ENCODE peak calls at places on chromosomes 5 and 9, in ten cellular contexts. J is tibial artery, Y is esophagus squamous epithelium, X is A549, Q is coronary artery, M is tibial nerve, C is astrocyte, L is lower leg skin, D is left ventricle myocardium inferior, A is astrocyte of the spinal cord. F is an unnamed sample.

GRCh38 chr9:109894921-109895758 is 115.1 kb downstream of the PALM2AKAP2 start:
- DNase-seq in J (no peak), Y (no peak), X (no peak), Q (no peak), M (no peak), C (peak), L (no peak), D (no peak), A (peak), F (peak)

GRCh38 chr5:174732040-174733020 is 7.9 kb downstream of the MSX2 start:
- DNase-seq in J (no peak), Y (no peak), X (no peak), Q (no peak), M (no peak), C (no peak), L (peak), D (no peak), A (no peak), F (no peak)

GRCh38 chr5:98827161-98827560 is 53.7 kb downstream of the RGMB start:
- DNase-seq in J (no peak), Y (no peak), X (peak), Q (no peak), M (peak), C (peak), L (no peak), D (no peak), A (peak), F (peak)

GRCh38 chr5:80177236-80177635 is 78.6 kb downstream of the SERINC5 start:
- DNase-seq in J (no peak), Y (no peak), X (no peak), Q (no peak), M (no peak), C (no peak), L (no peak), D (no peak), A (no peak), F (no peak)

GRCh38 chr9:115922441-115922840 is 231.2 kb upstream of the PAPPA start:
- DNase-seq in J (no peak), Y (no peak), X (no peak), Q (no peak), M (no peak), C (no peak), L (no peak), D (no peak), A (no peak), F (peak)

GRCh38 chr5:41787257-41787656 is 83.0 kb downstream of the OXCT1 start:
- DNase-seq in J (no peak), Y (no peak), X (no peak), Q (no peak), M (no peak), C (no peak), L (no peak), D (no peak), A (no peak), F (peak)

GRCh38 chr5:164202338-164202737 is 696.9 kb downstream of the MAT2B start:
- DNase-seq in J (no peak), Y (no peak), X (no peak), Q (no peak), M (no peak), C (peak), L (no peak), D (no peak), A (peak), F (peak)

GRCh38 chr5:160957312-160957711 is 105.3 kb upstream of the ATP10B start:
- DNase-seq in J (no peak), Y (no peak), X (no peak), Q (no peak), M (no peak), C (no peak), L (no peak), D (no peak), A (no peak), F (no peak)

GRCh38 chr5:41809128-41809527 is 61.1 kb downstream of the OXCT1 start:
- DNase-seq in J (no peak), Y (no peak), X (no peak), Q (no peak), M (no peak), C (no peak), L (no peak), D (no peak), A (no peak), F (no peak)

GRCh38 chr9:93575706-93576295 is 583 bp upstream of the PHF2 start:
- DNase-seq in J (peak), Y (no peak), X (peak), Q (peak), M (peak), C (no peak), L (peak), D (peak), A (peak), F (peak)

GRCh38 chr5:13378073-13378472 is 566.4 kb downstream of the DNAH5 start:
- DNase-seq in J (no peak), Y (no peak), X (no peak), Q (no peak), M (no peak), C (peak), L (no peak), D (no peak), A (peak), F (no peak)

GRCh38 chr5:76818844-76819831 is at the start of gene F2RL1:
- DNase-seq in J (peak), Y (no peak), X (peak), Q (no peak), M (no peak), C (peak), L (peak), D (peak), A (peak), F (peak)

GRCh38 chr5:22593592-22593991 is 259.6 kb downstream of the CDH12 start:
- DNase-seq in J (no peak), Y (no peak), X (no peak), Q (no peak), M (no peak), C (no peak), L (no peak), D (no peak), A (no peak), F (no peak)

GRCh38 chr5:134911285-134912215 is 6.6 kb downstream of the PCBD2 start:
- DNase-seq in J (no peak), Y (no peak), X (no peak), Q (no peak), M (no peak), C (no peak), L (no peak), D (no peak), A (no peak), F (no peak)

GRCh38 chr9:36386396-36386795 is 13.7 kb downstream of the RNF38 start:
- DNase-seq in J (no peak), Y (no peak), X (no peak), Q (no peak), M (no peak), C (no peak), L (no peak), D (no peak), A (no peak), F (no peak)

GRCh38 chr9:27341545-27342294 is 44.8 kb upstream of the EQTN start:
- DNase-seq in J (no peak), Y (no peak), X (no peak), Q (no peak), M (no peak), C (no peak), L (no peak), D (no peak), A (no peak), F (no peak)

GRCh38 chr9:129284607-129285291 is 106.7 kb upstream of the IER5L start:
- DNase-seq in J (peak), Y (no peak), X (no peak), Q (peak), M (no peak), C (no peak), L (peak), D (no peak), A (no peak), F (no peak)

GRCh38 chr5:154190652-154191304 is at the start of gene GALNT10:
- DNase-seq in J (peak), Y (no peak), X (peak), Q (no peak), M (no peak), C (no peak), L (peak), D (peak), A (peak), F (peak)

GRCh38 chr9:31065691-31066090 is 1318.8 kb upstream of the ACO1 start:
- DNase-seq in J (no peak), Y (no peak), X (no peak), Q (no peak), M (no peak), C (no peak), L (no peak), D (no peak), A (no peak), F (no peak)

GRCh38 chr5:39411985-39412384 is 12.8 kb downstream of the DAB2 start:
- DNase-seq in J (no peak), Y (no peak), X (no peak), Q (no peak), M (no peak), C (no peak), L (no peak), D (no peak), A (no peak), F (no peak)
- H3K4me3 ChIP-seq in J (no peak), Y (no peak), X (no peak), Q (no peak), M (no peak), C (no peak), L (no peak), D (no peak), A (no peak), F (no peak)

GRCh38 chr5:19261879-19262278 is 726.1 kb downstream of the CDH18 start:
- DNase-seq in J (no peak), Y (no peak), X (no peak), Q (no peak), M (no peak), C (no peak), L (no peak), D (no peak), A (no peak), F (no peak)
- TF ChIP-seq CTCF in J (no peak), Y (no peak), X (no peak), Q (no peak), M (no peak), C (no peak), L (no peak), D (no peak), A (no peak), F (no peak)

DNA sequence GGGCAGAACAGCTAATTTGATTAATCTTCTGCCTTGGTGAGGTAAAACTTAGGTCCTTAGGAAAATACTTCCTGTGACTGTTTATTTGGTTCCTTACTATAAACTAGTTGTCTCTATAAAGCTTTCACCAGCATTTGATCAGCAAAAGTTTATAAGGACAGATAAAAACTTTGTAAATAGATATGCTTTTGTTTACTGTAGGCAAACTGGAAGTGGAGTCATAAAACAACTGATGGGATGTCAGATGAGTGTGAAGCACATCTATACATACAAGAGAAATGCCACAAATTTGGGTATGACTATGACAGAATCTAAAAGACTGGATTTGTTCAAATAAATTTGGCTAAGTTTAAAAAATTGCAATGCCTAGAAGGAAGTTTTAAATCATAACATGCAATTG is 5.5 kb downstream of the PTGER4 start:
- DNase-seq in J (no peak), Y (no peak), X (no peak), Q (no peak), M (no peak), C (no peak), L (no peak), D (no peak), A (no peak), F (no peak)
- H3K4me3 ChIP-seq in J (peak), Y (peak), X (no peak), Q (peak), M (no peak), C (no peak), L (no peak), D (peak), A (peak), F (no peak)

DNA sequence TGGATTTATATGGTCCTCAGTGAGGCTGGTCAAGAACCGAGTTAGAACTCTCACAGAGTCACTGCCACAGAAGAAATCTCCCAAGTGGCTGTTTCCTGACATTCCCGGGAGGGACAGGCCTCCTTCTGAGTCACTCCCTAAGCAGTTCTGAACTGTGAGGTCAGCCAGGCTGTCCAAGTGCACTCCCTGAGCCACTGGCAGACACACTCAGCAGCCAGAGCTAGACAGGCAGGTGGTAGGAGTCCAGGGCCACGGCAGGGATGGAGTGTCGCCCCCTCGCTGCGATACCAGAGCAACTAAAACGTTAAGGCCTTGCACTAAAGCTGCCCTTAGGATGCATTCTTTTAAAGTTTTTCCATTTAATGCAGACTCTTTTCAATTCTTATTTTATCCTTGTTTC is 3.4 kb downstream of the IL4 start:
- DNase-seq in J (peak), Y (no peak), X (peak), Q (peak), M (no peak), C (peak), L (no peak), D (no peak), A (peak), F (peak)
- TF ChIP-seq CTCF in J (peak), Y (no peak), X (peak), Q (no peak), M (no peak), C (peak), L (no peak), D (no peak), A (peak), F (peak)

GRCh38 chr5:138032028-138032571 is 779 bp downstream of the FAM13B start:
- DNase-seq in J (peak), Y (peak), X (peak), Q (no peak), M (peak), C (peak), L (peak), D (peak), A (no peak), F (peak)

GRCh38 chr5:138033275-138033808 is 463 bp upstream of the FAM13B start:
- DNase-seq in J (no peak), Y (no peak), X (no peak), Q (no peak), M (peak), C (no peak), L (no peak), D (no peak), A (no peak), F (no peak)

GRCh38 chr5:138032572-138033274 is at the start of gene FAM13B:
- DNase-seq in J (peak), Y (peak), X (peak), Q (peak), M (peak), C (peak), L (peak), D (peak), A (peak), F (peak)

GRCh38 chr5:138035605-138036537 is 3.0 kb upstream of the FAM13B start:
- DNase-seq in J (peak), Y (peak), X (peak), Q (peak), M (peak), C (peak), L (no peak), D (peak), A (peak), F (peak)

GRCh38 chr5:138033916-138034315 is 1.0 kb upstream of the FAM13B start:
- DNase-seq in J (no peak), Y (no peak), X (no peak), Q (no peak), M (no peak), C (peak), L (no peak), D (no peak), A (peak), F (no peak)
- H3K4me3 ChIP-seq in J (peak), Y (peak), X (peak), Q (no peak), M (peak), C (peak), L (no peak), D (peak), A (no peak), F (no peak)

GRCh38 chr5:116237917-116238502 is 153.2 kb downstream of the COMMD10 start:
- DNase-seq in J (no peak), Y (no peak), X (no peak), Q (no peak), M (no peak), C (no peak), L (no peak), D (no peak), A (no peak), F (peak)
- TF ChIP-seq CTCF in J (no peak), Y (no peak), X (no peak), Q (no peak), M (no peak), C (no peak), L (no peak), D (peak), A (peak), F (peak)

DNA sequence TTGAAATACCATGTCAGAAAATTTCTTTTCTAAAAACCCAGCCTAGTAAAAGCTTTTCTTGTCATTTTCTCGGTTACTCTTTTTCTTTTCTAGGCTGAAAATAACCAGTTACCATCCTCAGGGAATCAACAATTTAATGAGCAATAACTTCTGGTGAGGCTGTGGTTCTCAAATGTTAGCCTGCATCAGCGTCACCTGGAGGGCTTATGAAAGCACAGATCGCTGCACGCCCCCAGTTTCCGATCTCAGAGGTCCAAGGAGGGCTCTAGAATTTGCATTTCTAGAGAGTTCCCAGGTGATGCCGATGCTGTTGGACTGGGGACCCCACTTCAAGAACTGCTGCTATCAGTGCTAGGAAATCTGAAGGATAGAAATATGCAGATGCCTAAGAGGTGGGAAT is 28.9 kb upstream of the TLE1 start:
- DNase-seq in J (no peak), Y (no peak), X (no peak), Q (no peak), M (no peak), C (no peak), L (no peak), D (no peak), A (no peak), F (no peak)
- H3K4me3 ChIP-seq in J (no peak), Y (no peak), X (no peak), Q (no peak), M (no peak), C (no peak), L (no peak), D (no peak), A (no peak), F (no peak)

DNA sequence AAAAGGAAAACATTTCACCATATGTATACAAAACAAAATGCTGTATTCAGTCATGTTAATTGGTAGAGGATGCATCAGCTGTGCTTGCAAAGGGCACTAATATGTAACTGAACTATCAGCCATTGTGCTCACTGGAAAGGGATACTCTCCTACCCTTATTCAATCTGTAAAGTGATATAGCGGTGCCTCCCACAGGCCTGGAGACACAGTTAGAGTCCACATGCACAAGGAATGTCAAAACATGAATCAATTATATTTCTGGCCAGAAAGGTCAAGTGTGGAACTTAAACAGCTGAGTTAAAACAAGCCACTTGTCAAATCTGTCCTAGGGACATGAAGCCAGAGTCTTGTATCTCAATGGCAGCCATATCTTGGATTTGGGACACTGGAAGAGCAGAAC is 71.2 kb upstream of the IZUMO3 start:
- DNase-seq in J (no peak), Y (no peak), X (no peak), Q (no peak), M (no peak), C (no peak), L (no peak), D (no peak), A (no peak), F (no peak)
- TF ChIP-seq CTCF in J (no peak), Y (no peak), X (no peak), Q (no peak), M (no peak), C (no peak), L (no peak), D (no peak), A (no peak), F (no peak)

DNA sequence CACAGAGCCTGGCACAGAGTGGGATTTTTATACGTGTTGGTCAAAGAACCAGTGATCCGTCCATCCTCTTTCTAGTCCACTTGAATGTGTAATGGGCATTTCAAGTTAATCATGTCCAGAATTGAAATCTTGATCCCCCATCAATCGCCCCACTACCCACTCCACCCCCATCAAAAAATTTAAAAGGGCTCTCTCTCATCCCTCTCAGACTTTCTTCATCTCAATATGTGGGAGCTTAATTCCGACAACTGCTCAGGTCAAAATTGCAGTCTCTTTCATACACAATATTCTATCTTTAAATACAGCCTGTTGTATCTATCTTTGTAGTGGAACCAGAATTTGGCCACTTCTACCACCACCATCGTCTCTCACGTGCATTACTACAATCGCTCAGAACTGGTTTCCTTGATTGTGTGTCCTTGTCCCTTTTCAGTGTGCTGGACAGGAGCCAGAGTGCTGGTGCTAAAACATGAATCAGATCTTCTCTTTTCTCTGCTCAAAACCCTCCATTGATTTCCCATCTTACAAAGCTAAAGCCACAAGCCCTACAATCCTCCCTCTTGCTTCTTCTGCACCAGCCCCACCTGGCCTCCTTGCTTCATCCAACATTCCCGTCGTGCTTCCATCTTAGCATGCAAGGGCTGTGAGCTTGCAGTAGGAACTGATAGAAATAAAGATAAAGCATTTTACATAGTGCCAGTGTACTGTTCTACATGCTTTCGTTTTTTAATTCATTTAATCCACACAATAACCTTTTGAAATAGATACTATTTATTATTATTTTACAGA is 830 bp upstream of the KIF3A start:
- DNase-seq in J (no peak), Y (no peak), X (no peak), Q (no peak), M (no peak), C (no peak), L (no peak), D (no peak), A (no peak), F (no peak)
- H3K4me3 ChIP-seq in J (peak), Y (peak), X (peak), Q (peak), M (peak), C (peak), L (no peak), D (peak), A (peak), F (no peak)